ENCODE peak calls at places on chromosomes 7 and 10, in six cellular contexts. F is body of pancreas; R is CD4-positive, alpha-beta T cell; U is MM.1S; V is IMR-90; C is lung. Y is an unnamed sample. For H3K27me3, the result is how much of the 10 kb centered on the place peaks cover.

GRCh38 chr10:51156913-51157312 is 82.6 kb downstream of the PRKG1 start:
- DNase-seq in F (no peak), R (no peak), U (no peak), V (peak), C (no peak), Y (no peak)

GRCh38 chr10:31320598-31321211 is 1.7 kb downstream of the ZEB1 start:
- DNase-seq in F (peak), R (peak), U (peak), V (peak), C (peak), Y (peak)

GRCh38 chr10:74474022-74474713 is 323.1 kb downstream of the ADK start:
- DNase-seq in F (no peak), R (no peak), U (no peak), V (no peak), C (no peak), Y (no peak)

GRCh38 chr10:26527018-26527417 is 88.9 kb downstream of the APBB1IP start:
- DNase-seq in F (no peak), R (no peak), U (no peak), V (no peak), C (no peak), Y (no peak)

GRCh38 chr10:58963723-58964124 is 212.7 kb upstream of the PHYHIPL start:
- DNase-seq in F (peak), R (no peak), U (no peak), V (no peak), C (no peak), Y (no peak)

GRCh38 chr7:44384586-44385383 is 59.4 kb upstream of the CAMK2B start:
- DNase-seq in F (no peak), R (no peak), U (no peak), V (no peak), C (no peak), Y (peak)

GRCh38 chr7:158431941-158432347 is 155.7 kb downstream of the PTPRN2 start:
- DNase-seq in F (peak), R (no peak), U (no peak), V (peak), C (peak), Y (peak)

GRCh38 chr10:124996127-124996853 is 54.4 kb downstream of the ZRANB1 start:
- DNase-seq in F (no peak), R (no peak), U (no peak), V (no peak), C (peak), Y (no peak)

GRCh38 chr10:101285519-101286070 is 56.3 kb upstream of the LBX1 start:
- DNase-seq in F (no peak), R (no peak), U (peak), V (no peak), C (no peak), Y (no peak)

GRCh38 chr10:3060481-3060889 is 6.9 kb upstream of the PFKP start:
- DNase-seq in F (no peak), R (no peak), U (no peak), V (no peak), C (no peak), Y (no peak)

GRCh38 chr10:102593074-102593803 is 51.0 kb upstream of the TRIM8 start:
- DNase-seq in F (no peak), R (no peak), U (no peak), V (peak), C (no peak), Y (no peak)

GRCh38 chr7:4080954-4081353 is 601.1 kb upstream of the FOXK1 start:
- DNase-seq in F (no peak), R (no peak), U (no peak), V (no peak), C (no peak), Y (no peak)

GRCh38 chr7:35038340-35038738 is 1.1 kb upstream of the DPY19L1 start:
- DNase-seq in F (no peak), R (no peak), U (no peak), V (no peak), C (no peak), Y (peak)

GRCh38 chr7:5528071-5528814 is 104.6 kb upstream of the TNRC18 start:
- DNase-seq in F (no peak), R (no peak), U (peak), V (peak), C (peak), Y (no peak)

GRCh38 chr7:6453737-6454136 is 6.0 kb upstream of the DAGLB start:
- DNase-seq in F (no peak), R (no peak), U (no peak), V (peak), C (no peak), Y (no peak)

GRCh38 chr10:58318346-58318745 is 16.5 kb upstream of the UBE2D1 start:
- DNase-seq in F (no peak), R (no peak), U (no peak), V (peak), C (no peak), Y (no peak)

GRCh38 chr7:42285383-42285824 is 48.4 kb upstream of the GLI3 start:
- DNase-seq in F (no peak), R (no peak), U (no peak), V (no peak), C (no peak), Y (no peak)

GRCh38 chr7:87797798-87798403 is 78.3 kb downstream of the SLC25A40 start:
- DNase-seq in F (peak), R (no peak), U (peak), V (peak), C (no peak), Y (no peak)

GRCh38 chr10:112394475-112394875 is 20.6 kb downstream of the ACSL5 start:
- DNase-seq in F (no peak), R (no peak), U (no peak), V (no peak), C (peak), Y (no peak)

GRCh38 chr7:147578196-147578595 is 1012.4 kb upstream of the C7orf33 start:
- DNase-seq in F (no peak), R (no peak), U (no peak), V (no peak), C (no peak), Y (no peak)

GRCh38 chr10:44647473-44647872 is 262.6 kb upstream of the CXCL12 start:
- DNase-seq in F (no peak), R (no peak), U (no peak), V (no peak), C (no peak), Y (no peak)

GRCh38 chr7:102042016-102042656 is 224.7 kb downstream of the CUX1 start:
- DNase-seq in F (no peak), R (no peak), U (no peak), V (peak), C (no peak), Y (no peak)

GRCh38 chr10:51224610-51225230 is 150.4 kb downstream of the PRKG1 start:
- DNase-seq in F (no peak), R (no peak), U (no peak), V (peak), C (no peak), Y (no peak)

GRCh38 chr7:140269004-140269638 is 92.3 kb upstream of the KDM7A start:
- DNase-seq in F (no peak), R (no peak), U (no peak), V (no peak), C (no peak), Y (no peak)

GRCh38 chr10:113094114-113094486 is 144.1 kb downstream of the TCF7L2 start:
- DNase-seq in F (no peak), R (no peak), U (peak), V (peak), C (no peak), Y (no peak)

GRCh38 chr10:5522913-5523560 is 1.7 kb upstream of the CALML3 start:
- DNase-seq in F (no peak), R (no peak), U (no peak), V (no peak), C (no peak), Y (no peak)

GRCh38 chr7:49346200-49346899 is 422.0 kb downstream of the CDC14C start:
- DNase-seq in F (no peak), R (no peak), U (no peak), V (no peak), C (no peak), Y (no peak)

GRCh38 chr10:104259456-104259855 is 4.8 kb downstream of the GSTO1 start:
- DNase-seq in F (no peak), R (no peak), U (no peak), V (no peak), C (no peak), Y (no peak)

GRCh38 chr10:124975977-124976514 is 34.1 kb downstream of the ZRANB1 start:
- DNase-seq in F (no peak), R (no peak), U (peak), V (no peak), C (no peak), Y (no peak)

DNA sequence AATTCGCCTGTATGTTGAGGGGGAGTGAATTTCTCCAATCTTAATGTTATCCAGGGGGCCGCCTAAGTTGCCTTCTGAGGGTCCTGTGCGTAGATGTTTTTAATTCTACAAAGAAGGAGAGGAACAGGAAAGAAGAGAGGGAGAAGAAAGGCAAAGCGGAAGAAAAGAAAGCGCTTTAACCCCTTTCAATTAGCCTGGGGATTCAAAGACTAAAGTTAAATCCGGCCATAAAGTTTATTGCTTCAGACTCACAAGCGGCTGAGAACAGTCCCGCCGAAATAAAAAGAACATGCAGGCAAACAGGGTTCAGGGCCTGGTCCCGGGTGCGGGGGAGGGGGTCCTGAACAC is 4.5 kb downstream of the HOXA5 start:
- DNase-seq in F (no peak), R (no peak), U (no peak), V (no peak), C (no peak), Y (no peak)
- H3K27me3 ChIP-seq in F (under half), R (half or more), U (under half), V (under half), C (under half), Y (under half)

DNA sequence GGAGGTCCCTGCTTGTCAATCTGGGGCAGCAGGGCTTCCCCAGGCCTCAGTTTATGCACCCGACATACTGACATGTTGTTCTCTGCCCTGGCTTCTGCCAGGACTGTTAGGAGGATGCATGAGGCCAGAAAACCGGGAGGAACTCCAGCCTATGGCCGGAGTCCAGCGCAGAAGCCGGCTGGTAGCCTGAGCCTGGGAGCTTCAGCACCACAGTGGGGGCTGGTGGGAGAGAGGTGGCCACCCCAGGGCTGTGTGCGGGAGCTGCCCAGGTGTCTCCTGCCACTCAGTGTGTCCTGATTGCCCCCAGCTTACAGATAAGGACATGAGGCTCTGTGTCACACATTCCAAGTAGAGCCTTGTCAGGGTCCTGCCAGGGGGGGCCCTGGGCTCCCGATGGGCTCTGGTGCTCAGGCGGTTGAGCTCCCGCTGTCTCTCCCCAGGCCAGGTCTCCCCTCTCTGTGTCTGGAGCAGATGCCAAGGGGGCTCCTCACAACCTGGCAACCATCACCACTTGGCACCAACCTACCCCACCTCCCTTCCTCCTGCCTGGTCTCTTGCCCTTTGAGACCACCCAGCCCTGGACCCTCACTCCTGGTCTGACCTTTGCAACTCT is 32.3 kb downstream of the PPIF start:
- DNase-seq in F (no peak), R (no peak), U (no peak), V (no peak), C (no peak), Y (peak)
- TF ChIP-seq CTCF in F (no peak), R (no peak), U (no peak), V (no peak), C (no peak), Y (no peak)

GRCh38 chr7:128044064-128044463 is 12.8 kb upstream of the LRRC4 start:
- DNase-seq in F (no peak), R (no peak), U (peak), V (no peak), C (no peak), Y (no peak)
- H3K27me3 ChIP-seq in F (under half), R (under half), U (under half), V (under half), C (under half), Y (under half)

GRCh38 chr10:14953452-14954000 is 370 bp downstream of the DCLRE1C start:
- DNase-seq in F (peak), R (no peak), U (peak), V (peak), C (peak), Y (peak)
- TF ChIP-seq CTCF in F (no peak), R (no peak), U (peak), V (peak), C (no peak), Y (no peak)

DNA sequence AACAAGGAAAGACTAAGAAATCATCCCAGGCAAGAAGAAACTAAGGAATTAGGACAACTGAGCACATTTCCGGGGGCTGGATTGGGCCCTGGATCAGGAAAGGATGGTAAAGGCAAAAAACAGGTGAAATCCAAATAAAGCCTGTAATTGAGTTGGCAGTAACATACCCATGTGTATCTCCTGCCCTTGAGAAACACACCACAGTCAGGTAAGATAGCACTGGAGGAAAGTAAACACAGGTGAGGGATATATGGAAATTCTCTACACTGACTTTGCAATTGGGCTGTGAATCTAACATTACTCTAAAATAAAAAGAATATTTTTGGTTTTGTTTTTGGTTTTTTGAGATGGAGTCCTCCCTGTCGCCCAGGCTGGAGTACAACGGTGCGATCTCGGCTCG is 140.2 kb upstream of the FRMD4A start:
- DNase-seq in F (peak), R (no peak), U (no peak), V (no peak), C (no peak), Y (no peak)
- H3K27me3 ChIP-seq in F (under half), R (under half), U (under half), V (under half), C (under half), Y (under half)